ENCODE peak calls at places on chromosomes 13 and 19, in five cellular contexts. R is AG04449, K is BE2C, A is MM.1S, Y is GM12864. N is an unnamed sample.

GRCh38 chr13:27667946-27668345 is 46.3 kb downstream of the POLR1D start:
- DNase-seq in R (no peak), K (no peak), A (no peak), Y (no peak), N (no peak)

GRCh38 chr13:41017744-41018582 is 1.2 kb downstream of the ELF1 start:
- DNase-seq in R (no peak), K (no peak), A (no peak), Y (peak), N (no peak)

GRCh38 chr19:1882089-1882785 is 3.1 kb downstream of the ABHD17A start:
- DNase-seq in R (no peak), K (no peak), A (no peak), Y (no peak), N (no peak)

GRCh38 chr13:113220141-113220598 is 10.8 kb downstream of the CUL4A start:
- DNase-seq in R (no peak), K (peak), A (no peak), Y (no peak), N (no peak)

GRCh38 chr13:51542358-51542972 is 41.8 kb upstream of the WDFY2 start:
- DNase-seq in R (no peak), K (peak), A (no peak), Y (no peak), N (no peak)

GRCh38 chr19:29837448-29837961 is 25.7 kb downstream of the CCNE1 start:
- DNase-seq in R (no peak), K (no peak), A (peak), Y (peak), N (no peak)

GRCh38 chr19:53509443-53509842 is 28.5 kb upstream of the ZNF331 start:
- DNase-seq in R (no peak), K (no peak), A (no peak), Y (no peak), N (no peak)

GRCh38 chr19:50607874-50608785 is 31.6 kb downstream of the SYT3 start:
- DNase-seq in R (peak), K (peak), A (peak), Y (peak), N (peak)

GRCh38 chr13:46962286-46962941 is 65.6 kb upstream of the HTR2A start:
- DNase-seq in R (no peak), K (no peak), A (no peak), Y (no peak), N (peak)

GRCh38 chr13:21625366-21625765 is 21.4 kb upstream of the MICU2 start:
- DNase-seq in R (no peak), K (peak), A (peak), Y (no peak), N (peak)

DNA sequence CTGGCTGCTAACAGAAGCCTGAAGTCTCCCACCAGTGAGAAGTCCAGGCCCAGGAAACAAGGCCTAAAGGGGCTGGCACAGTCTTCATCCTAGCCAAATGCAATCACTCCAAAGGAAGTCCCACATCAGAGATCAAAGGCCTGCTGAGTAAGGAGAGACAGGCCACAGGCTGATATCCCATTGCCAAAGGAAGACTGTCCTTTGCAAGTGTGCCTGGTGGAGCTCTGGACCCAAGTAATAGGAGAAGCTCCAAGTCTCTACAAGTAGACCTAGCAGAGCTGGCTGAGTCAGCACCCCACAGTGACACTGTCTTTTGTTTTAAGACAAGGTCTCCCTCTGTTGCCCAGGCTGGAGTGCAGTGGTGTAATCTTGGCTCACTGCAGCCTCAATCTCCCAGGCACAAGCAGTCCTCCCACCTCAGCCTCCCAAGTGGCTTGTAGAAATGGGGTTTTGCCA is 4.5 kb downstream of the DBP start:
- DNase-seq in R (no peak), K (no peak), A (peak), Y (no peak), N (peak)
- TF ChIP-seq CTCF in R (no peak), K (no peak), A (no peak), Y (no peak), N (no peak)

GRCh38 chr19:3096902-3097326 is 2.8 kb downstream of the GNA11 start:
- DNase-seq in R (no peak), K (no peak), A (no peak), Y (no peak), N (no peak)
- H3K4me3 ChIP-seq in R (no peak), K (no peak), A (no peak), Y (no peak), N (peak)

GRCh38 chr19:15436826-15437110 is 13.0 kb downstream of the WIZ start:
- DNase-seq in R (no peak), K (no peak), A (no peak), Y (no peak), N (no peak)

GRCh38 chr19:15438124-15438496 is 11.6 kb downstream of the WIZ start:
- DNase-seq in R (no peak), K (no peak), A (no peak), Y (no peak), N (no peak)

GRCh38 chr19:15436012-15436825 is 13.5 kb downstream of the WIZ start:
- DNase-seq in R (no peak), K (no peak), A (no peak), Y (no peak), N (no peak)

GRCh38 chr19:15438577-15438976 is 11.2 kb downstream of the WIZ start:
- DNase-seq in R (no peak), K (no peak), A (no peak), Y (no peak), N (no peak)

DNA sequence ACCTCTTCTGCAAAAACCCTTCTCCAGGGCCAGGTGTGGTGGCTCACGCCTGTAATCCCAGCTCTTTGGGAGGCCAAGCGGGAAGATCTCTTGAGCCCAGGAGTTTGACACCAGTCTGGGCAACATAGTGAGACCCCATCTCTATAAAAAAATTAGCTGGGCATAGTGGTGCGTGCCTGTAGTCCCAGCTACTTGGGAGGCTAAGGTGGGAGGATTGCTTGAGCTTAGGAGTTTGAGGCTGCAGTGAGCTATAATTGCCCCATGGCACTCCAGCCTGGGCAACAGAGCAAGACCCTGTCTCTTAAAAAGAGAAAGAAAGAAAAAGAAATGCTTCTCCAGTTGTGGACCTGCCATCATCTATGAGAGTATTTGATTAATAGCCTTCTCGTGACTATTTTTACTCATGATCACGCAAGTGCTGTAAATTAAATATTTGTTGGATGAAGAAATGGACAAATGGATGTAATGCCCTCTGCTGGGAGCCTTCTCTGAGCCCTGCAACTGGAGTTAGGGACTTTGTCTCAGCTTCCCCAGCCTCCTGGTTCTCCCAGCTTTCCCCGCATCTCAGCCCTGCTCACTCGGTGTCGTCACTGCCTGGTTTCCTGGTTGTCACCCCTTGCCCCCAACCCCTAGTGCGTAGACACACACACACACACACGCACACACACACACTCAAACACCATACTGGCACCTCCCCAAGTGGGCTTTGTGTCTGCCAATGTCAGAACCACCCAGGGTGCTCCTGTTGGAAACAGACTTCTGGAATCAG is 12.2 kb downstream of the WIZ start:
- DNase-seq in R (no peak), K (no peak), A (no peak), Y (no peak), N (peak)
- TF ChIP-seq CTCF in R (peak), K (peak), A (no peak), Y (no peak), N (peak)

DNA sequence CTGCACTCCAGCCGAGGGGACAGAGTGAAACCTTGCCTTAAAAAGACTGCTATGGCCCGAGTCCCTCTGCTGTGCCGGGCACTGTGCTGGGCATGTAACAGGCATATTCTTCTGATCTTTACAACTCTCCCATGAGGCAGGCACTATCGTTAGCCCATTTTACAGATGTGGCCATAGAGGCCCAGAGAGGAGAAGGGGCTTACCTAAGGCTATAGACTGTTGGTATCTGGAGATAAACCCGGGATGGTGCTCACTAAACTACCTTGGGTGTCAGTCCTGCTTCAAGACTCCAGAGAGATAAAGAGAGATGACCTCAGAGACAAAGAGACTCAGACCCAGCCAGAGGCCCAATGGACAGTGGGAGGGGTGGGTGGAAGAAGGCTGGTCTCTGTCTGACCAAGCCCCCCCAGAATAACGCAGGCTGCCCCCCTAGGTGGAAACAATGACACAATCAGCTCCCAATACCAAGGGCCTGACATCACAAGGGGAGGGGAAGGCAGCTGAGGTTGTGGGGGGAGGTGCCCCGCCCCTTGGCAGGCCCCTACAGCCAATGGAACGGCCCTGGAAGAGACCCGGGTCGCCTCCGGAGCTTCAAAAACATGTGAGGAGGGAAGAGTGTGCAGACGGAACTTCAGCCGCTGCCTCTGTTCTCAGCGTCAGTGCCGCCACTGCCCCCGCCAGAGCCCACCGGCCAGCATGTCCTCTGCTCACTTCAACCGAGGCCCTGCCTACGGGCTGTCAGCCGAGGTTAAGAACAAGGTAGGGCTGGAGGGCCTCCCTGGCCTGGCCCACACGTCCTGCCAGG is at the start of gene CNN1:
- DNase-seq in R (no peak), K (peak), A (no peak), Y (no peak), N (peak)
- H3K4me3 ChIP-seq in R (peak), K (no peak), A (no peak), Y (no peak), N (peak)

GRCh38 chr19:52492991-52493470 is 34.4 kb upstream of the ZNF808 start:
- DNase-seq in R (no peak), K (no peak), A (no peak), Y (no peak), N (no peak)
- TF ChIP-seq CTCF in R (no peak), K (no peak), A (no peak), Y (no peak), N (no peak)